ENCODE peak calls at places on chromosomes 12 and 14, in six cellular contexts. C, D, V, O, E and I are unnamed samples.
A peak's percentile ranks its signal among the peaks of the same experiment; 100 is the strongest.

GRCh38 chr12:121781751-121782615 is 11.5 kb downstream of the RHOF start:
- DNase-seq in C (peak; percentile 38), D (peak; percentile 72), V (peak; percentile 61), O (no peak), E (no peak), I (no peak)

GRCh38 chr14:24938593-24938992 is 111.4 kb downstream of the STXBP6 start:
- DNase-seq in C (no peak), D (peak; percentile 31), V (peak; percentile 29), O (no peak), E (no peak), I (no peak)

GRCh38 chr14:42370056-42370455 is 763.4 kb downstream of the LRFN5 start:
- DNase-seq in C (no peak), D (no peak), V (no peak), O (no peak), E (no peak), I (no peak)

GRCh38 chr12:12197128-12197527 is 69.7 kb downstream of the LRP6 start:
- DNase-seq in C (no peak), D (no peak), V (no peak), O (no peak), E (no peak), I (no peak)

GRCh38 chr14:77186911-77187648 is 5.5 kb downstream of the TMEM63C start:
- DNase-seq in C (no peak), D (peak; percentile 26), V (no peak), O (no peak), E (peak; percentile 27), I (no peak)

GRCh38 chr14:68667313-68667791 is 125.5 kb downstream of the ZFP36L1 start:
- DNase-seq in C (no peak), D (peak; percentile 64), V (peak; percentile 63), O (no peak), E (no peak), I (no peak)

GRCh38 chr12:85843606-85844325 is 7.6 kb upstream of the RASSF9 start:
- DNase-seq in C (no peak), D (no peak), V (no peak), O (no peak), E (no peak), I (no peak)

GRCh38 chr12:108884116-108885012 is 4.5 kb downstream of the DAO start:
- DNase-seq in C (peak; percentile 80), D (no peak), V (no peak), O (peak; percentile 90), E (no peak), I (peak; percentile 45)

GRCh38 chr12:22657538-22657937 is 32.6 kb downstream of the ETNK1 start:
- DNase-seq in C (no peak), D (peak; percentile 42), V (peak; percentile 18), O (no peak), E (no peak), I (no peak)

GRCh38 chr14:92631098-92631497 is 117.3 kb downstream of the LGMN start:
- DNase-seq in C (no peak), D (no peak), V (no peak), O (no peak), E (no peak), I (no peak)

GRCh38 chr14:55721353-55721752 is 141.3 kb downstream of the KTN1 start:
- DNase-seq in C (no peak), D (peak; percentile 88), V (peak; percentile 93), O (no peak), E (no peak), I (peak; percentile 53)

GRCh38 chr14:89675590-89675989 is 258.6 kb upstream of the FOXN3 start:
- DNase-seq in C (no peak), D (no peak), V (no peak), O (no peak), E (no peak), I (no peak)

GRCh38 chr14:53780156-53780555 is 176.5 kb downstream of the BMP4 start:
- DNase-seq in C (no peak), D (no peak), V (no peak), O (no peak), E (no peak), I (no peak)

GRCh38 chr14:24241829-24242443 is 487 bp downstream of the TINF2 start:
- DNase-seq in C (peak; percentile 94), D (peak; percentile 89), V (peak; percentile 97), O (peak; percentile 94), E (no peak), I (peak; percentile 97)

GRCh38 chr12:127189992-127190391 is 1077.0 kb upstream of the TMEM132C start:
- DNase-seq in C (no peak), D (no peak), V (no peak), O (no peak), E (no peak), I (no peak)

GRCh38 chr12:120853188-120853587 is 51.0 kb downstream of the SPPL3 start:
- DNase-seq in C (no peak), D (peak; percentile 54), V (peak; percentile 25), O (no peak), E (no peak), I (no peak)

GRCh38 chr12:123270380-123271181 is 1.1 kb downstream of the CDK2AP1 start:
- DNase-seq in C (no peak), D (peak; percentile 28), V (peak; percentile 33), O (peak; percentile 59), E (no peak), I (no peak)

GRCh38 chr12:113187588-113187987 is 2.1 kb downstream of the RITA1 start:
- DNase-seq in C (no peak), D (no peak), V (no peak), O (no peak), E (no peak), I (peak; percentile 36)

GRCh38 chr12:7716391-7716790 is 5.2 kb downstream of the DPPA3 start:
- DNase-seq in C (no peak), D (no peak), V (no peak), O (no peak), E (no peak), I (peak; percentile 54)

GRCh38 chr12:88057994-88058718 is 29.0 kb upstream of the C12orf50 start:
- DNase-seq in C (no peak), D (peak; percentile 40), V (no peak), O (no peak), E (no peak), I (no peak)

GRCh38 chr14:101626331-101626730 is 65.0 kb downstream of the DIO3 start:
- DNase-seq in C (no peak), D (no peak), V (no peak), O (no peak), E (no peak), I (no peak)

GRCh38 chr14:103057028-103057371 is 349 bp downstream of the CDC42BPB start:
- DNase-seq in C (no peak), D (no peak), V (peak; percentile 38), O (no peak), E (no peak), I (no peak)
- H2AFZ ChIP-seq in C (no peak overlapping the region), D (peak overlapping the region; percentile 84), V (peak overlapping the region; percentile 66), O (no peak overlapping the region), E (peak overlapping the region; percentile 83), I (peak overlapping the region; percentile 94)

DNA sequence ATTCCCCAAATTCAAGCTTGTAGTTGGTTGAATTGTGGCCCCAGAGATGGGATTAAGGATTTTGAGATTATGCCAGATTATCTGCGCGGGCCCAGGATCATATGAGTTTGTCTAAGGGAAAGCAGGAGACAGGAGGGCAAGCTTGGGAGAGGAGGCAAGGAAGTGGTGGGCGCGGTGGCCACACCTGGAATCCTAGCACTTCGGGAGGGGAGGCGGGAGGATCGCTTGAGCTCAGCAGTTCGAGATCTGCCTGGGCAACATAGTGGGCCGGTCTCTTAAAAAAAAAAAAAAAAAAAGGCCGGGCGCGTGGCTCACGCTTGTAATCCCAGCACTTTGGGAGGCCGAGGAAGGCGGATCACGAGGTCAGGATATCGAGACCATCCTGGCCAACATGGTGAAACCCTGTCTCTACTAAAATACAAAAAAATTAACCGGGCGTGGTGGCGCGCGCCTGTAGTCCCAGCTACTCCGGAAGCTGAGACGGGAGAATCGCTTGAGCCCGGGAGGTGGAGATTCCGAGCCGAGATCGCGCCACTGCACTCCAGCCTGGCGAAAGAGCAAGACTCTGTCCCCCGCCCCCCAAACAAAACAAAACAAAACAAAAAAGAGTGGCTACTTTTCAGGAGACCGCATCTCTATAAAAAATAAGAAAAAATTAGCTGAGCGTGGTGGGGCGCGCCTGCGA is 854 bp upstream of the PUS1 start:
- DNase-seq in C (peak; percentile 58), D (peak; percentile 30), V (peak; percentile 62), O (no peak), E (no peak), I (peak; percentile 47)
- H3K23ac ChIP-seq in C (no peak overlapping the region), D (no peak overlapping the region), V (no peak overlapping the region), O (no peak overlapping the region), E (peak overlapping the region; percentile 95), I (no peak overlapping the region)

GRCh38 chr12:57239587-57240068 is 10.1 kb downstream of the SHMT2 start:
- DNase-seq in C (peak; percentile 59), D (no peak), V (no peak), O (no peak), E (no peak), I (no peak)

GRCh38 chr12:57241556-57242310 is 9.3 kb downstream of the STAC3 start:
- DNase-seq in C (no peak), D (no peak), V (peak; percentile 32), O (no peak), E (no peak), I (no peak)

GRCh38 chr12:57240069-57240921 is 10.7 kb downstream of the STAC3 start:
- DNase-seq in C (peak; percentile 64), D (peak; percentile 60), V (peak; percentile 68), O (peak; percentile 67), E (no peak), I (peak; percentile 87)

GRCh38 chr12:57242329-57242690 is 8.7 kb downstream of the STAC3 start:
- DNase-seq in C (no peak), D (no peak), V (no peak), O (no peak), E (no peak), I (no peak)

DNA sequence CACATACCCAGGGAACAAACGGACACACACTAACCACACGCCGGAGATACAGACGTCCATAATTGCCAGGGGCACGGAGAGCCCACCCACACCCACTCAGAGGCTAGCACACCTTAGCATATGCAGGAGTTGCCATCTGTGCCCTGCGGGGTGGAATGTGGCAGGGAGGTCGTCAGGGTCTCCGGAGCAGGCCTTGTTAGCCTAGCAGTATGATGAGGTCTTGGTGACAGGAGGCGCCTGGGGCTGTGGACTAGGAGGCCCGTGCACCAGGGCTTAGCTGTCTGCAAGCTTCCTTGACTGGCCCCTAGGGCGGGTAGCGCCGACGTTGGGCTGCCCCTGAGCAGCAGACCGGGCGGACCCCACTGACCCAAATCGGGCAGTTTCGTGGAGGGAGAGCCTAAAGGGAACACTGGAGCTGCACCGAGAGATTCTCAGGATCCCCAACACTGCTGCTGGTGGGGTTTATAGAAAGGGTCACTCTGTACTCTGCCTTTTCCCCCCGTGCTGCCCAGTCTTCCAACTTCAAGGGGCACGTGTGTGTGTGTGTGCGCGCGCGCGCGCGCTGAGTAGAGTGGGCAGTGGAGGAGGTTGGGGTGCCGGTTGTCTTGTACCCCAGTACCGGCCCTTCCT is 9.9 kb downstream of the STAC3 start:
- DNase-seq in C (peak; percentile 82), D (no peak), V (peak; percentile 56), O (peak; percentile 68), E (no peak), I (peak; percentile 63)
- H4K8ac ChIP-seq in C (no peak overlapping the region), D (peak overlapping the region; percentile 95), V (no peak overlapping the region), O (no peak overlapping the region), E (no peak overlapping the region), I (no peak overlapping the region)

DNA sequence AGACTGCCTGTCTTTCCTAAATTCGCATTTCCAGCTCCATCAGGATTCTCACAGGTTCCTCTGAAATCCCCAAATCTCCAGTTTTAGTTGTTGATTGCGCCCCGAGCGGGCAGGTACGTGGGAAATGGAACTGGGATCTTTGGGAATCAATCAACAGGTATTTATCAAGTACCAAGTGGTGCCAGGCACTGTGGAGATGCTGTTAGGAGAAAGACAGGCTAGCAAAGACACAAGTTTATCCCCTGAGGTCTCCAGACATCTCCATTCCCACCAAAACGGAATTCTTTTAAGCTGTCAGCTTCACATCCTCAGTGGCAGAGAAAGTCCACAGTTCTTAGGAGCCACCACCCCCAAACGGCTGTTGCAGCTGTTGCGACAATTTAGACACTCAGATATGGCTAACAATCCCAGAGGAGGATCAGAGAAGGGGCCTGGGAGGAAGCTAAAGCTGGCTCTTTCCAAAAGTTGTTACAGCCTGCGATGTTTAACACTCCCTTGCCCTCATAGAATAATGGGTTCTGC is 1.8 kb upstream of the ATP5MC2 start:
- DNase-seq in C (no peak), D (no peak), V (no peak), O (no peak), E (no peak), I (no peak)
- H2AFZ ChIP-seq in C (peak overlapping the region; percentile 34), D (peak overlapping the region; percentile 97), V (peak overlapping the region; percentile 87), O (peak overlapping the region; percentile 93), E (peak overlapping the region; percentile 90), I (peak overlapping the region; percentile 76)